ENCODE peak calls at places on chromosomes 12 and 14, in four cellular contexts. One of them, this sample, is unnamed.

GRCh38 chr12:52515927-52516831 is 4.0 kb downstream of the KRT5 start:
- DNase-seq in H9: peak
- DNase-seq in mesendoderm: no peak
- DNase-seq in H1: peak
- DNase-seq in this sample: no peak

GRCh38 chr14:76937181-76938091 is 91.1 kb downstream of the IRF2BPL start:
- DNase-seq in H1: no peak
- DNase-seq in mesendoderm: peak
- DNase-seq in H9: no peak
- DNase-seq in this sample: peak

GRCh38 chr12:75341873-75342272 is 7.4 kb downstream of the GLIPR1L1 start:
- DNase-seq in mesendoderm: peak
- DNase-seq in H1: no peak
- DNase-seq in H9: no peak
- DNase-seq in this sample: peak

GRCh38 chr12:1519642-1520041 is 74.7 kb downstream of the FBXL14 start:
- DNase-seq in H9: peak
- DNase-seq in H1: no peak
- DNase-seq in mesendoderm: no peak
- DNase-seq in this sample: no peak

GRCh38 chr14:71472961-71473340 is 459.3 kb upstream of the RGS6 start:
- DNase-seq in mesendoderm: no peak
- DNase-seq in H1: no peak
- DNase-seq in H9: no peak
- DNase-seq in this sample: no peak

GRCh38 chr12:67909091-67909531 is 80.1 kb upstream of the IFNG-AS1 start:
- DNase-seq in H1: no peak
- DNase-seq in mesendoderm: no peak
- DNase-seq in H9: no peak
- DNase-seq in this sample: peak

GRCh38 chr14:101440511-101440910 is 120.8 kb upstream of the DIO3 start:
- DNase-seq in H9: no peak
- DNase-seq in mesendoderm: peak
- DNase-seq in H1: no peak
- DNase-seq in this sample: no peak

GRCh38 chr12:12635651-12636050 is 24.0 kb downstream of the CREBL2 start:
- DNase-seq in mesendoderm: no peak
- DNase-seq in H1: no peak
- DNase-seq in H9: no peak
- DNase-seq in this sample: no peak

GRCh38 chr12:51851408-51852097 is 3.0 kb upstream of the FIGNL2 start:
- DNase-seq in H9: no peak
- DNase-seq in H1: no peak
- DNase-seq in mesendoderm: no peak
- DNase-seq in this sample: no peak

GRCh38 chr14:73239463-73240241 is 2.3 kb downstream of the PAPLN start:
- DNase-seq in H1: peak
- DNase-seq in mesendoderm: peak
- DNase-seq in H9: peak
- DNase-seq in this sample: peak

GRCh38 chr14:54555651-54556050 is 11.3 kb upstream of the SAMD4A start:
- DNase-seq in H1: no peak
- DNase-seq in H9: no peak
- DNase-seq in mesendoderm: no peak
- DNase-seq in this sample: no peak

GRCh38 chr12:124851344-124851743 is 12.3 kb downstream of the SCARB1 start:
- DNase-seq in H9: no peak
- DNase-seq in H1: no peak
- DNase-seq in mesendoderm: no peak
- DNase-seq in this sample: no peak

GRCh38 chr14:66443785-66444184 is 42.4 kb upstream of the CCDC196 start:
- DNase-seq in mesendoderm: no peak
- DNase-seq in H1: no peak
- DNase-seq in H9: no peak
- DNase-seq in this sample: no peak

GRCh38 chr12:119512772-119513497 is 80.6 kb upstream of the TMEM233 start:
- DNase-seq in mesendoderm: peak
- DNase-seq in H9: no peak
- DNase-seq in H1: peak
- DNase-seq in this sample: no peak

GRCh38 chr12:54231236-54231635 is 42.5 kb upstream of the SMUG1 start:
- DNase-seq in mesendoderm: no peak
- DNase-seq in H9: no peak
- DNase-seq in H1: no peak
- DNase-seq in this sample: no peak

GRCh38 chr12:80178846-80179245 is 79.5 kb downstream of the OTOGL start:
- DNase-seq in H9: no peak
- DNase-seq in H1: no peak
- DNase-seq in mesendoderm: no peak
- DNase-seq in this sample: no peak

GRCh38 chr12:92719674-92720073 is 16.9 kb downstream of the PLEKHG7 start:
- DNase-seq in H1: no peak
- DNase-seq in H9: no peak
- DNase-seq in mesendoderm: no peak
- DNase-seq in this sample: peak
- H3K56ac ChIP-seq in H1: no peak
- H3K56ac ChIP-seq in H9: no peak
- H3K56ac ChIP-seq in mesendoderm: no peak
- H3K56ac ChIP-seq in this sample: no peak

GRCh38 chr12:123828871-123829547 is 66.9 kb downstream of the DNAH10 start:
- DNase-seq in H1: no peak
- DNase-seq in mesendoderm: no peak
- DNase-seq in H9: no peak
- DNase-seq in this sample: no peak
- H3K9ac ChIP-seq in H1: no peak
- H3K9ac ChIP-seq in mesendoderm: no peak
- H3K9ac ChIP-seq in H9: no peak
- H3K9ac ChIP-seq in this sample: no peak

DNA sequence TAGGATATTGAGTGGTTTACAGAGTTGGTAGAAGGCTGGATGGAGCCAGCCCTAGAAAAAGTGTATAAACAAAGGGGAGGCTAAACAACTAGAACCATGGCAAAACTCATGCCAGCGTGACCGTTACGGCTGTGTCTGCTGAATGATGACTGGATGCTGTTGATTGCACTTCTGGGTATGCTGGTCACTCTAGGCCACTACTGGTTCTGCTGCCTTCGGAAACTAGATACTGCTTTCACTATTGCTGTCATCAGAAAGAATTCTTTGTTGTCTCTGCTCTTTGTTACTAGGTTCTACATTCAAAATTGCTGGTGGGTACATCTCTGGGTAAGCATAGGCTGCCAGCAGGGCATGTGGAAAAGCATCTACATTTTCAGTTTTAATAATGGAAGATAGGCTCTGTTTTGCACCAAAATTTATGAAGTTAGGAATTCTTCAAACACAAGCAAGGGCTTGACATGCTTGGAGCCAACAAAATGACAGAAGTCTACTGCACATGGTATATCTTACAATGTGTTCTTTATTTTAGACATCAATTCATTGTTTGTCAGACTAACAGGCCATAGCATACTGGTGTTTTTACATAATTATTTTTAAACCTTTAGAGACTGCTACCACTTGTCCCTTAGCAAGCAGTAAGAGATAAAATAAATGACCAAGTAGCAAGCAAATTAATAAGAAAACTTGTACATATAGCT is 15.4 kb downstream of the MON2 start:
- DNase-seq in mesendoderm: no peak
- DNase-seq in H1: no peak
- DNase-seq in H9: no peak
- DNase-seq in this sample: no peak
- H3K56ac ChIP-seq in mesendoderm: no peak
- H3K56ac ChIP-seq in H1: no peak
- H3K56ac ChIP-seq in H9: no peak
- H3K56ac ChIP-seq in this sample: no peak

DNA sequence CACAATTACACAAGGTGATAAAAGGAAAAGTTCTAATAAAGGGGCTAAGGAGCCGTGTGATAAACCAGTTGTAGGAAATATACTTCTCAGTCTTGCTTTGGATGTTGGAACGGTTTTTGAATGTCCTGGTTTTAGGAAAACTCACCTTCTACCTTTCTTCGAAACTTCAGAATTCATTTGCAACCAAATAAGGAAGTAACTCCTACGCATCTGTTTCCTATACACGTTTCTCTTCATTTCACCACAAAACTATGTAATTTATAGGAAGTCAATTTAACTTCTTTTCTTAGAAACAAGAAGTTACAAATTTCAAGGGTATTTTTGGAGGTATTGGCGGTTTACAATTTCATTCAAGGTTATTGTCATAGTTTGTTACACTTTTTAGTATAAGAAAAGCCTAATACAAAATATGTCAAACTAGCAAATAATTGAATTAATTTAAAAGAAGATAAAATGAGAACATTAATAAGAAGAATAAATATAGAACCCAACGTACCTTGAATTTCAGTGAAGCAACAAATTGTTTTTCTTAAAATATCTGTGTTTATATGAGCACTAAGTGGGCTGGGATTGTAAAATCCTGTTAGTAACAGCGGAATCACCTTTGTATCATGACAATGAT is 33.2 kb upstream of the CD69 start:
- DNase-seq in mesendoderm: no peak
- DNase-seq in H9: no peak
- DNase-seq in H1: no peak
- DNase-seq in this sample: no peak
- H3K9ac ChIP-seq in mesendoderm: no peak
- H3K9ac ChIP-seq in H9: no peak
- H3K9ac ChIP-seq in H1: no peak
- H3K9ac ChIP-seq in this sample: no peak

DNA sequence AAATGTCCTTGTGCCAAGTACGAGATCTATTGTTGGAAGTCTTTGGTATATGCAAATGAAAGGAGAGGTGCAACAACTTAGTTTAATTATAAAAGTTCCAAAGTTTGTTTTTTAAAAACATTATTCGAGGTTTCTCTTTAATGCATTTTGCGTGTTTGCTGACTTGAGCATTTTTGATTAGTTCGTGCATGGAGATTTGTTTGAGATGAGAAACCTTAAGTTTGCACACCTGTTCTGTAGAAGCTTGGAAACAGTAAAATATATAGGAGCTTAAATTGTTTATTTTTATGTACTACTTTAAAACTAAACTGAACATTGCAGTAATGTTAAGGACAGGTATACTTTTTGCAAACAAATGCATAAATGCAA is 2.3 kb downstream of the HSPA2 start:
- DNase-seq in H1: no peak
- DNase-seq in mesendoderm: no peak
- DNase-seq in H9: no peak
- DNase-seq in this sample: no peak
- H3K56ac ChIP-seq in H1: no peak
- H3K56ac ChIP-seq in mesendoderm: no peak
- H3K56ac ChIP-seq in H9: no peak
- H3K56ac ChIP-seq in this sample: no peak

GRCh38 chr14:95559203-95559602 is 24.4 kb downstream of the GLRX5 start:
- DNase-seq in H9: no peak
- DNase-seq in mesendoderm: no peak
- DNase-seq in H1: no peak
- DNase-seq in this sample: no peak
- H3K9ac ChIP-seq in H9: no peak
- H3K9ac ChIP-seq in mesendoderm: no peak
- H3K9ac ChIP-seq in H1: no peak
- H3K9ac ChIP-seq in this sample: no peak

GRCh38 chr12:85574291-85574690 is 261.9 kb downstream of the RASSF9 start:
- DNase-seq in H1: no peak
- DNase-seq in mesendoderm: no peak
- DNase-seq in H9: no peak
- DNase-seq in this sample: no peak

GRCh38 chr12:85573635-85574214 is 262.5 kb downstream of the RASSF9 start:
- DNase-seq in mesendoderm: no peak
- DNase-seq in H1: no peak
- DNase-seq in H9: no peak
- DNase-seq in this sample: no peak

GRCh38 chr12:85580562-85581168 is 255.5 kb downstream of the RASSF9 start:
- DNase-seq in H9: no peak
- DNase-seq in H1: no peak
- DNase-seq in mesendoderm: no peak
- DNase-seq in this sample: no peak

GRCh38 chr12:85572956-85573355 is 263.3 kb downstream of the RASSF9 start:
- DNase-seq in mesendoderm: no peak
- DNase-seq in H9: no peak
- DNase-seq in H1: no peak
- DNase-seq in this sample: no peak

GRCh38 chr12:85575115-85576096 is 260.8 kb downstream of the RASSF9 start:
- DNase-seq in mesendoderm: peak
- DNase-seq in H9: peak
- DNase-seq in H1: peak
- DNase-seq in this sample: peak
- H3K56ac ChIP-seq in mesendoderm: peak
- H3K56ac ChIP-seq in H9: no peak
- H3K56ac ChIP-seq in H1: no peak
- H3K56ac ChIP-seq in this sample: no peak

DNA sequence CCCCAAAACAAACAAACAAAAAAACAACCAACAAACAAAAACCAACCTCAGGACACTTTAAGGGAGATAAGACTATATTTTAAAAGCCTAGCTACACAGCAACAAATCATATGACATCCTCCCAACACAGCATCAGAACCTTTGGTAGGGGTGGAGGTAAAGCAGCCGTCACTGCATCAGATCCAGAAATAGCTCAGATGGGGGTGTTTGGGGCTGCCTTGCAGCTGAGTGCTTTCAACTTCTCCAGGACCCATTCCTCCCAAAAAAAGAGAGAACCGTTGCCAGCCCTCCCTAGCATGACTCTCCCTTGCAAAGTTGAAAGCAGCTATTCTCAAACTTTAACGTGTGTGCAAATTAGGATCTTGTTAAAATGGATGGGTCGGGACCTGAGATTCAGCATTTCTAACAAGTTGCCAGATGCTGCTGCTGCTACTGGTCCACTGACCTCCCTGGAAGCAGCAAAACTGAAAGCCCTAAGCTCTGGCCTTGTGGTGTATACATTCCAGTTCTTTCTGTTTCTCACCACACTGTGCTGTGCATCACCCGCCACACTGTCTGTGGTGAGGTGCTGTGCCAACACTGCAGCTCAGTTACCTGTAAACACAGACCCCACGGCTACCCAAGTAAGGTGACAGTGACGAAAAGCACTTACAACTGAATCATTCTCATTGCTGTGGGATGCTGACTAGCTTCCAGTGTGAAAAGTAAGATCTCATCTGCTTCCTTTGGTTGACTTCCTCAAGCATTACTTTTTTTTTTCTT is 54.0 kb downstream of the SLC38A1 start:
- DNase-seq in H9: no peak
- DNase-seq in mesendoderm: no peak
- DNase-seq in H1: no peak
- DNase-seq in this sample: peak
- H3K9ac ChIP-seq in H9: no peak
- H3K9ac ChIP-seq in mesendoderm: no peak
- H3K9ac ChIP-seq in H1: no peak
- H3K9ac ChIP-seq in this sample: no peak

GRCh38 chr12:20063116-20063515 is 305.2 kb upstream of the PDE3A start:
- DNase-seq in H1: no peak
- DNase-seq in H9: no peak
- DNase-seq in mesendoderm: no peak
- DNase-seq in this sample: peak
- H3K56ac ChIP-seq in H1: no peak
- H3K56ac ChIP-seq in H9: no peak
- H3K56ac ChIP-seq in mesendoderm: no peak
- H3K56ac ChIP-seq in this sample: no peak

This sample was measured in IMR-90.